ENCODE peak calls at places on chromosomes 2 and 18, in nine cellular contexts. X is stomach, T is sigmoid colon, Y is SK-N-SH, R is transverse colon, L is K562, D is GM12878, M is HepG2, O is H1. N is an unnamed sample.
A peak's percentile ranks its signal among the peaks of the same experiment; 100 is the strongest.

GRCh38 chr18:48780151-48781001 is 170.4 kb downstream of the SMAD7 start:
- DNase-seq in X (no peak), T (no peak), Y (peak; percentile 65), R (no peak), L (peak; percentile 15), D (no peak), M (no peak), O (no peak), N (no peak)

GRCh38 chr18:79782566-79783308 is 15.0 kb upstream of the KCNG2 start:
- DNase-seq in X (no peak), T (peak; percentile 52), Y (no peak), R (peak; percentile 5), L (no peak), D (no peak), M (no peak), O (no peak), N (peak; percentile 10)

GRCh38 chr18:27996792-27997191 is 180.1 kb downstream of the CDH2 start:
- DNase-seq in X (no peak), T (no peak), Y (no peak), R (no peak), L (no peak), D (no peak), M (no peak), O (no peak), N (no peak)

GRCh38 chr2:70516596-70516995 is 37.0 kb downstream of the TGFA start:
- DNase-seq in X (no peak), T (no peak), Y (no peak), R (no peak), L (no peak), D (peak; percentile 24), M (no peak), O (no peak), N (no peak)

GRCh38 chr2:212997526-212998020 is 153.8 kb downstream of the IKZF2 start:
- DNase-seq in X (no peak), T (no peak), Y (no peak), R (no peak), L (no peak), D (no peak), M (no peak), O (no peak), N (no peak)

GRCh38 chr2:180571559-180571958 is 408.8 kb upstream of the UBE2E3 start:
- DNase-seq in X (no peak), T (no peak), Y (no peak), R (no peak), L (no peak), D (no peak), M (no peak), O (no peak), N (no peak)

GRCh38 chr18:70337139-70337972 is 48.5 kb downstream of the SOCS6 start:
- DNase-seq in X (peak; percentile 33), T (no peak), Y (no peak), R (peak; percentile 32), L (peak; percentile 71), D (no peak), M (peak; percentile 81), O (peak; percentile 25), N (no peak)

GRCh38 chr2:119487434-119488244 is 36.6 kb downstream of the SCTR start:
- DNase-seq in X (peak; percentile 83), T (no peak), Y (no peak), R (peak; percentile 83), L (no peak), D (peak; percentile 34), M (peak; percentile 90), O (no peak), N (no peak)

GRCh38 chr2:202113571-202114142 is 40.6 kb downstream of the KIAA2012 start:
- DNase-seq in X (no peak), T (no peak), Y (no peak), R (no peak), L (no peak), D (no peak), M (peak; percentile 29), O (no peak), N (no peak)

GRCh38 chr2:2703792-2704191 is 372.7 kb upstream of the MYT1L start:
- DNase-seq in X (no peak), T (no peak), Y (no peak), R (no peak), L (no peak), D (no peak), M (no peak), O (no peak), N (no peak)

GRCh38 chr2:105600949-105601708 is 143.6 kb upstream of the NCK2 start:
- DNase-seq in X (peak; percentile 37), T (no peak), Y (no peak), R (no peak), L (peak; percentile 89), D (no peak), M (no peak), O (no peak), N (no peak)

GRCh38 chr2:105600602-105600948 is 144.1 kb upstream of the NCK2 start:
- DNase-seq in X (no peak), T (no peak), Y (no peak), R (no peak), L (no peak), D (no peak), M (no peak), O (no peak), N (no peak)

GRCh38 chr2:105607920-105608504 is 136.7 kb upstream of the NCK2 start:
- DNase-seq in X (peak; percentile 50), T (no peak), Y (no peak), R (no peak), L (no peak), D (no peak), M (no peak), O (no peak), N (no peak)

GRCh38 chr2:105606081-105606480 is 138.6 kb upstream of the NCK2 start:
- DNase-seq in X (no peak), T (no peak), Y (no peak), R (no peak), L (no peak), D (no peak), M (no peak), O (no peak), N (no peak)

GRCh38 chr2:105604938-105605337 is 139.8 kb upstream of the NCK2 start:
- DNase-seq in X (peak; percentile 34), T (peak; percentile 73), Y (no peak), R (no peak), L (no peak), D (no peak), M (no peak), O (no peak), N (no peak)
- TF ChIP-seq POLR2AphosphoS5 in X (peak; percentile 6), T (no peak), Y (no peak), R (no peak), L (no peak), D (no peak), M (no peak), O (no peak), N (no peak)

GRCh38 chr2:241911551-241911950 is 42.0 kb downstream of the RTP5 start:
- DNase-seq in X (no peak), T (no peak), Y (no peak), R (no peak), L (no peak), D (no peak), M (no peak), O (no peak), N (no peak)

GRCh38 chr2:241908686-241909420 is 39.3 kb downstream of the RTP5 start:
- DNase-seq in X (peak; percentile 17), T (no peak), Y (no peak), R (no peak), L (no peak), D (no peak), M (no peak), O (no peak), N (peak; percentile 10)

GRCh38 chr2:241910604-241911520 is 41.3 kb downstream of the RTP5 start:
- DNase-seq in X (peak; percentile 11), T (no peak), Y (no peak), R (no peak), L (no peak), D (no peak), M (no peak), O (no peak), N (no peak)

GRCh38 chr2:241912021-241912555 is 42.6 kb downstream of the RTP5 start:
- DNase-seq in X (peak; percentile 10), T (no peak), Y (no peak), R (no peak), L (no peak), D (no peak), M (peak; percentile 29), O (no peak), N (no peak)

GRCh38 chr2:241909769-241910168 is 40.2 kb downstream of the RTP5 start:
- DNase-seq in X (peak; percentile 7), T (no peak), Y (no peak), R (no peak), L (no peak), D (no peak), M (no peak), O (no peak), N (no peak)
- TF ChIP-seq EP300 in X (no peak), T (no peak), Y (no peak), R (no peak), L (no peak), D (no peak), M (no peak), O (no peak), N (no peak)

DNA sequence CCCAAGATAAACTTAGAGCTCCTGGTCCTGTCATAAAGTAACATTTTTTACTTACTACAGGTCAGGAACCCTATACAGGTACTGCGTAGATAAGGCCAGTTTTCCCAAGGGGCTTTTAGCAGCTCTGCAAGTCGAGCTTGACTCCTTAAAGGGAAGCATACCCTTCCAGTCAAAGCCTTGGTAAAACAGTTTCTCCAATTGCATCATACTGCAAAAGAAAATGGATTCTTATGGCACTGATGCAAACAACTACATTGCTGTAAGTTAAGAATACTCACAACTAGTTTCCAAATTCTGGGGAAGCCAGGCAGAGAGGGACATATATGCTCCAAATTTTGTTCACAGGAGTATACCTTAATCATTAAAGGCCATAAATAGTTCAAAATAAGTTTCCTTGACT is 31.0 kb downstream of the MYO3B start:
- DNase-seq in X (no peak), T (no peak), Y (no peak), R (no peak), L (no peak), D (no peak), M (no peak), O (no peak), N (no peak)
- H3K4me3 ChIP-seq in X (no peak overlapping the region), T (no peak overlapping the region), Y (no peak overlapping the region), R (no peak overlapping the region), L (no peak overlapping the region), D (no peak overlapping the region), M (no peak overlapping the region), O (no peak overlapping the region), N (no peak overlapping the region)

GRCh38 chr2:234969329-234970157 is 17.7 kb downstream of the SH3BP4 start:
- DNase-seq in X (no peak), T (no peak), Y (peak; percentile 54), R (no peak), L (no peak), D (no peak), M (no peak), O (no peak), N (no peak)

GRCh38 chr2:234971494-234971893 is 19.7 kb downstream of the SH3BP4 start:
- DNase-seq in X (no peak), T (no peak), Y (no peak), R (no peak), L (no peak), D (no peak), M (no peak), O (no peak), N (no peak)

GRCh38 chr2:234973008-234973407 is 21.2 kb downstream of the SH3BP4 start:
- DNase-seq in X (no peak), T (no peak), Y (no peak), R (no peak), L (no peak), D (no peak), M (no peak), O (no peak), N (no peak)

GRCh38 chr2:234968633-234969328 is 17.0 kb downstream of the SH3BP4 start:
- DNase-seq in X (no peak), T (no peak), Y (no peak), R (no peak), L (no peak), D (no peak), M (no peak), O (no peak), N (no peak)

GRCh38 chr2:234970467-234970866 is 18.6 kb downstream of the SH3BP4 start:
- DNase-seq in X (no peak), T (no peak), Y (no peak), R (no peak), L (no peak), D (no peak), M (no peak), O (no peak), N (no peak)
- TF ChIP-seq POLR2AphosphoS5 in X (no peak), T (no peak), Y (no peak), R (no peak), L (no peak), D (no peak), M (no peak), O (no peak), N (no peak)